ENCODE peak calls at places on chromosomes 5 and 9, in eight cellular contexts. One of them, this sample, is unnamed. For H3K4me1, the result is how much of the 10 kb centered on the place peaks cover.

GRCh38 chr5:83987513-83988292 is 267.0 kb upstream of the HAPLN1 start:
- DNase-seq in body of pancreas: no peak
- DNase-seq in prostate gland: no peak
- DNase-seq in neural progenitor cell: no peak
- DNase-seq in A673: no peak
- DNase-seq in transverse colon: no peak
- DNase-seq in lower lobe of right lung: no peak
- DNase-seq in K562: no peak
- DNase-seq in this sample: no peak

GRCh38 chr5:39605966-39606591 is 181.3 kb upstream of the DAB2 start:
- DNase-seq in body of pancreas: no peak
- DNase-seq in prostate gland: no peak
- DNase-seq in neural progenitor cell: no peak
- DNase-seq in A673: no peak
- DNase-seq in transverse colon: no peak
- DNase-seq in lower lobe of right lung: no peak
- DNase-seq in K562: no peak
- DNase-seq in this sample: peak

GRCh38 chr9:75239176-75239575 is 150.9 kb downstream of the OSTF1 start:
- DNase-seq in body of pancreas: peak
- DNase-seq in prostate gland: no peak
- DNase-seq in neural progenitor cell: no peak
- DNase-seq in A673: peak
- DNase-seq in transverse colon: no peak
- DNase-seq in lower lobe of right lung: peak
- DNase-seq in K562: no peak
- DNase-seq in this sample: peak

GRCh38 chr5:96852769-96853168 is 23.5 kb upstream of the ERAP2 start:
- DNase-seq in body of pancreas: no peak
- DNase-seq in prostate gland: no peak
- DNase-seq in neural progenitor cell: no peak
- DNase-seq in A673: peak
- DNase-seq in transverse colon: no peak
- DNase-seq in lower lobe of right lung: no peak
- DNase-seq in K562: no peak
- DNase-seq in this sample: no peak

GRCh38 chr9:72612449-72612848 is 91.0 kb downstream of the TMC1 start:
- DNase-seq in body of pancreas: no peak
- DNase-seq in prostate gland: no peak
- DNase-seq in neural progenitor cell: no peak
- DNase-seq in A673: no peak
- DNase-seq in transverse colon: no peak
- DNase-seq in lower lobe of right lung: no peak
- DNase-seq in K562: no peak
- DNase-seq in this sample: no peak

GRCh38 chr9:134178781-134179551 is 14.6 kb upstream of the RNU6ATAC start:
- DNase-seq in body of pancreas: peak
- DNase-seq in prostate gland: no peak
- DNase-seq in neural progenitor cell: no peak
- DNase-seq in A673: no peak
- DNase-seq in transverse colon: peak
- DNase-seq in lower lobe of right lung: peak
- DNase-seq in K562: no peak
- DNase-seq in this sample: no peak

GRCh38 chr9:137435980-137436760 is 5.0 kb downstream of the ENTPD8 start:
- DNase-seq in body of pancreas: peak
- DNase-seq in prostate gland: peak
- DNase-seq in neural progenitor cell: no peak
- DNase-seq in A673: no peak
- DNase-seq in transverse colon: peak
- DNase-seq in lower lobe of right lung: peak
- DNase-seq in K562: peak
- DNase-seq in this sample: peak

GRCh38 chr5:60410427-60410826 is 289.5 kb downstream of the DEPDC1B start:
- DNase-seq in body of pancreas: no peak
- DNase-seq in prostate gland: no peak
- DNase-seq in neural progenitor cell: no peak
- DNase-seq in A673: no peak
- DNase-seq in transverse colon: no peak
- DNase-seq in lower lobe of right lung: no peak
- DNase-seq in K562: no peak
- DNase-seq in this sample: no peak

GRCh38 chr9:5453673-5454072 is 3.3 kb downstream of the CD274 start:
- DNase-seq in body of pancreas: no peak
- DNase-seq in prostate gland: no peak
- DNase-seq in neural progenitor cell: no peak
- DNase-seq in A673: no peak
- DNase-seq in transverse colon: no peak
- DNase-seq in lower lobe of right lung: no peak
- DNase-seq in K562: no peak
- DNase-seq in this sample: no peak

GRCh38 chr9:79012561-79012960 is 559.2 kb upstream of the TLE4 start:
- DNase-seq in body of pancreas: no peak
- DNase-seq in prostate gland: no peak
- DNase-seq in neural progenitor cell: no peak
- DNase-seq in A673: peak
- DNase-seq in transverse colon: no peak
- DNase-seq in lower lobe of right lung: no peak
- DNase-seq in K562: no peak
- DNase-seq in this sample: no peak

DNA sequence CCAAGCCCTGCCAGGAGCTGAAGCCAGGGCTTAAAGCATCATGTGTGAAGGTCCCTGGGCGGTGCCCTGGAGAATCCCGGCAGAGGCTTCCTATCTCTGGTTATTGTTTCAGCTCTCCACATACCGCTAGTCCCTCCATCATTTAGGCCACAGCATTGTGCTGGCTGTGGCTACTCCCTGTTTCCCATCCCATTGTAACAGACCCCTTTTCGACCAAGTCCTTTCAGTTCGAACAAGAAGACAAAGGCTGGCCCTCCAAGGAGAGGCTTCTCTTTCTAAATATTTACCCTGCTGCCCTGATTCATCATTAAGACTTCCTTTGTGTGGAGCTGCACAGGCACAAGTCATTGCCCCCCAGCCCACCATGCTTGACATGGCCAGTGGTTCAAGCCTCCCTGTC is 41.6 kb downstream of the NEUROG1 start:
- DNase-seq in body of pancreas: no peak
- DNase-seq in prostate gland: no peak
- DNase-seq in neural progenitor cell: no peak
- DNase-seq in A673: no peak
- DNase-seq in transverse colon: no peak
- DNase-seq in lower lobe of right lung: no peak
- DNase-seq in K562: no peak
- DNase-seq in this sample: no peak
- H3K4me1 ChIP-seq in body of pancreas: under half
- H3K4me1 ChIP-seq in prostate gland: under half
- H3K4me1 ChIP-seq in neural progenitor cell: half or more
- H3K4me1 ChIP-seq in A673: under half
- H3K4me1 ChIP-seq in transverse colon: under half
- H3K4me1 ChIP-seq in lower lobe of right lung: under half
- H3K4me1 ChIP-seq in K562: under half
- H3K4me1 ChIP-seq in this sample: under half

DNA sequence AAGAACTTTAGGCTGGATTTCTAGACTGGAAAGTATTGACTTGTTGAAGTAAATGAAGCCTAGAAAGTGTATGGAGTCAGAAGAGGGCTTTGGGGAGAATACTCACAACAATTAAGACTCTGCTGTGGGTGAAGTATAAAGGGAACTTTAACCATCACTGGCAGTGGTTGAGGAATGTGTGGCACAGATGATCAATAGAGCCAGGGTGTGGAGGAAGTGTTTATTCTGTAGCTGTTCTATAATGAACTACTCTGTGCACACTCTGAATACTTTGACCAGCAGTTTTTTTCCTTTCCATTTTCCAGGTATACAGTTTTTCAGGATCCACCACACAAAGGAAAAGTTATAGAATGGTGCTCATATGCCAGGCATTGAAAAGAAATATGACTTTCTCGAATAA is 106.7 kb downstream of the SCAMP1 start:
- DNase-seq in body of pancreas: no peak
- DNase-seq in prostate gland: no peak
- DNase-seq in neural progenitor cell: no peak
- DNase-seq in A673: no peak
- DNase-seq in transverse colon: no peak
- DNase-seq in lower lobe of right lung: no peak
- DNase-seq in K562: no peak
- DNase-seq in this sample: no peak
- H3K27ac ChIP-seq in body of pancreas: no peak
- H3K27ac ChIP-seq in prostate gland: no peak
- H3K27ac ChIP-seq in neural progenitor cell: no peak
- H3K27ac ChIP-seq in A673: no peak
- H3K27ac ChIP-seq in transverse colon: no peak
- H3K27ac ChIP-seq in lower lobe of right lung: no peak
- H3K27ac ChIP-seq in K562: no peak
- H3K27ac ChIP-seq in this sample: no peak

DNA sequence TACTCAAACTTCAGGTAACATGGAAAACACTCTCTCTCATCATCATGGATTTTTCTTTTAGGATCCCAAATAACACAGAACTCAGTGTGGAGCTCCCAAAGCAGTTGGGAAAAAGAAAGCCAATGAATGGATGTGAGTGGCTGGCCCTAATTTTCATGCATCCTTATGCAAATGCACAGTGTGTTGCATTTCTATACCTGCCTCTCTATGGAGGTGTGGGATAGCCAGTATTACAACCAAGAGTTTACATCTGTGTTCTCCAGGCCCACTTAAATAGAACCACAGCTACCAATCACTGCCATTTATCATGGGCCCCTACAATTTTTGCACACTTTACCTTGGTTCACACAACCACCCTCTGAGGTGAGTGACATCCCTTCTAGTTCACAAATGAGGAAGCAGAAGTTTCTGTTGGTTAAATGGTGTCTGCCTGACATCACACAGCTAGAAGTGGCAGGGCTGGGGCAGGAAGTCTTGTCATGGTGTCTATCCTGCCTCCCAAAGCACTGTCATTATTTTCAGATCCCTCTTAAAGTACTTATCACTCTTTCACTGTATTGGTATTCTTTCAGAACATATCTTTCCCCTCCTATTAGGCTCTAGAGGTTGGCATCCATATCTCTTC is 17.3 kb downstream of the MAMDC2 start:
- DNase-seq in body of pancreas: no peak
- DNase-seq in prostate gland: no peak
- DNase-seq in neural progenitor cell: no peak
- DNase-seq in A673: no peak
- DNase-seq in transverse colon: no peak
- DNase-seq in lower lobe of right lung: no peak
- DNase-seq in K562: no peak
- DNase-seq in this sample: no peak
- H3K4me1 ChIP-seq in body of pancreas: under half
- H3K4me1 ChIP-seq in prostate gland: under half
- H3K4me1 ChIP-seq in neural progenitor cell: under half
- H3K4me1 ChIP-seq in A673: under half
- H3K4me1 ChIP-seq in transverse colon: under half
- H3K4me1 ChIP-seq in lower lobe of right lung: under half
- H3K4me1 ChIP-seq in K562: under half
- H3K4me1 ChIP-seq in this sample: under half

GRCh38 chr9:33852216-33852826 is 35.4 kb downstream of the UBE2R2 start:
- DNase-seq in body of pancreas: peak
- DNase-seq in prostate gland: peak
- DNase-seq in neural progenitor cell: peak
- DNase-seq in A673: peak
- DNase-seq in transverse colon: peak
- DNase-seq in lower lobe of right lung: peak
- DNase-seq in K562: no peak
- DNase-seq in this sample: no peak
- H3K27ac ChIP-seq in body of pancreas: peak
- H3K27ac ChIP-seq in prostate gland: no peak
- H3K27ac ChIP-seq in neural progenitor cell: no peak
- H3K27ac ChIP-seq in A673: no peak
- H3K27ac ChIP-seq in transverse colon: no peak
- H3K27ac ChIP-seq in lower lobe of right lung: no peak
- H3K27ac ChIP-seq in K562: no peak
- H3K27ac ChIP-seq in this sample: no peak